ENCODE peak calls at places on chromosomes 3 and 15, in four cellular contexts. L is GM12878, R is SK-N-SH, D is HepG2. F is an unnamed sample.

GRCh38 chr3:73637042-73637441 is 12.3 kb upstream of the PDZRN3 start:
- DNase-seq in L (no peak), R (no peak), D (no peak), F (no peak)

GRCh38 chr3:156161172-156161571 is 40.8 kb downstream of the KCNAB1 start:
- DNase-seq in L (no peak), R (no peak), D (no peak), F (peak; percentile 55)

GRCh38 chr3:129318921-129319320 is 40.3 kb downstream of the HMCES start:
- DNase-seq in L (no peak), R (no peak), D (no peak), F (no peak)

GRCh38 chr15:60346653-60347052 is 51.1 kb downstream of the ANXA2 start:
- DNase-seq in L (no peak), R (no peak), D (no peak), F (no peak)

GRCh38 chr15:42584031-42584765 is 8.8 kb downstream of the STARD9 start:
- DNase-seq in L (no peak), R (no peak), D (peak; percentile 32), F (no peak)

GRCh38 chr3:107850681-107851080 is 240.2 kb downstream of the CD47 start:
- DNase-seq in L (no peak), R (no peak), D (peak; percentile 57), F (no peak)

GRCh38 chr3:195255176-195255500 is 15.8 kb downstream of the XXYLT1 start:
- DNase-seq in L (no peak), R (no peak), D (no peak), F (no peak)

GRCh38 chr3:187628169-187628568 is 42.0 kb downstream of the SST start:
- DNase-seq in L (no peak), R (no peak), D (no peak), F (no peak)

GRCh38 chr15:73753250-73754130 is at the start of gene INSYN1:
- DNase-seq in L (no peak), R (peak; percentile 80), D (no peak), F (peak; percentile 78)

GRCh38 chr3:82745544-82745943 is 984.1 kb upstream of the GBE1 start:
- DNase-seq in L (no peak), R (no peak), D (no peak), F (no peak)

GRCh38 chr15:68819451-68820204 is 1.1 kb downstream of the ANP32A start:
- DNase-seq in L (no peak), R (peak; percentile 56), D (peak; percentile 24), F (peak; percentile 29)

GRCh38 chr3:46763178-46763577 is 45.5 kb upstream of the PRSS50 start:
- DNase-seq in L (no peak), R (no peak), D (no peak), F (no peak)

GRCh38 chr3:77041756-77042155 is 1.9 kb downstream of the ROBO2 start:
- DNase-seq in L (no peak), R (no peak), D (no peak), F (no peak)

GRCh38 chr3:2110597-2111117 is 12.0 kb downstream of the CNTN4 start:
- DNase-seq in L (no peak), R (no peak), D (no peak), F (no peak)

GRCh38 chr3:50274371-50275104 is 4.3 kb upstream of the LSMEM2 start:
- DNase-seq in L (no peak), R (peak; percentile 83), D (peak; percentile 60), F (peak; percentile 76)

GRCh38 chr3:167700926-167701325 is 33.8 kb downstream of the PDCD10 start:
- DNase-seq in L (no peak), R (no peak), D (no peak), F (no peak)

GRCh38 chr3:52527732-52528595 is 5.7 kb downstream of the NT5DC2 start:
- DNase-seq in L (no peak), R (no peak), D (no peak), F (no peak)

GRCh38 chr3:29759021-29759359 is 478.1 kb downstream of the RBMS3 start:
- DNase-seq in L (no peak), R (no peak), D (no peak), F (no peak)

GRCh38 chr3:45568848-45569247 is 25.7 kb upstream of the LIMD1 start:
- DNase-seq in L (no peak), R (no peak), D (no peak), F (no peak)

GRCh38 chr3:11498646-11499045 is 145.1 kb downstream of the VGLL4 start:
- DNase-seq in L (no peak), R (no peak), D (peak; percentile 55), F (no peak)

GRCh38 chr3:102827386-102827785 is 392.6 kb downstream of the ZPLD1 start:
- DNase-seq in L (no peak), R (no peak), D (no peak), F (no peak)

GRCh38 chr3:197165890-197166289 is 132.5 kb downstream of the DLG1 start:
- DNase-seq in L (no peak), R (peak; percentile 60), D (no peak), F (no peak)

GRCh38 chr15:67843571-67844387 is 3.9 kb upstream of the RNU6-1 start:
- DNase-seq in L (no peak), R (no peak), D (peak; percentile 87), F (no peak)

GRCh38 chr3:76698136-76698535 is 341.8 kb upstream of the ROBO2 start:
- DNase-seq in L (no peak), R (no peak), D (no peak), F (no peak)

GRCh38 chr15:89817701-89818280 is 3.1 kb upstream of the ANPEP start:
- DNase-seq in L (no peak), R (no peak), D (no peak), F (no peak)

GRCh38 chr15:95290376-95290973 is 1040.0 kb upstream of the NR2F2 start:
- DNase-seq in L (no peak), R (no peak), D (no peak), F (no peak)

GRCh38 chr15:95295311-95295710 is 1035.2 kb upstream of the NR2F2 start:
- DNase-seq in L (no peak), R (no peak), D (no peak), F (no peak)

GRCh38 chr15:95295905-95296618 is 1034.4 kb upstream of the NR2F2 start:
- DNase-seq in L (no peak), R (no peak), D (no peak), F (no peak)

GRCh38 chr15:95292790-95293450 is 1037.6 kb upstream of the NR2F2 start:
- DNase-seq in L (no peak), R (no peak), D (no peak), F (no peak)

GRCh38 chr15:95291878-95292472 is 1038.5 kb upstream of the NR2F2 start:
- DNase-seq in L (no peak), R (peak; percentile 38), D (peak; percentile 28), F (peak; percentile 57)
- TF ChIP-seq FOXM1 in L (no peak), R (no peak), D (no peak), F (no peak)

GRCh38 chr15:70314652-70315051 is 216.9 kb upstream of the TLE3 start:
- DNase-seq in L (no peak), R (no peak), D (no peak), F (no peak)
- TF ChIP-seq FOXM1 in L (no peak), R (no peak), D (no peak), F (no peak)

GRCh38 chr3:64186667-64187064 is 38.6 kb downstream of the PRICKLE2 start:
- DNase-seq in L (no peak), R (no peak), D (no peak), F (no peak)
- TF ChIP-seq FOXM1 in L (no peak), R (no peak), D (no peak), F (no peak)

DNA sequence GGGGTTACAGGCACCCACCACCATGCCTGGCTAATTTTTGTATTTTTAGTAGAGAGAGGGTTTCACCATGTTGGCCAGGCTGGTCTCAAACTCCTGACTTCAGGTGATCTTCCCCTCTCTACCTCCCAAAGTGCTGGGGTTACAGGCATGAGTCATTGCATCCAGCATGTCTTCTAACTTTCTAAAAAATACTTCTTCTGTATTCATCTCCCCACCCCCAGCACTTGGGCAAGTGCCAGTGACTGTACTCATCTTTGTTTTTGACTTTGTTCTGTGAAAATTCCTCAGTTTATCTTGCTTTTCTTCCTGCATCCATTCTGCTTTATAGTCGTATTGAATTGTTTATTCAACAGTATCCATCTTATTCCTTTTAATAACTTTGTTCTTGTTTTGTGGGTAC is 47.6 kb downstream of the ARIH1 start:
- DNase-seq in L (no peak), R (no peak), D (no peak), F (no peak)
- TF ChIP-seq FOXM1 in L (no peak), R (no peak), D (no peak), F (no peak)

DNA sequence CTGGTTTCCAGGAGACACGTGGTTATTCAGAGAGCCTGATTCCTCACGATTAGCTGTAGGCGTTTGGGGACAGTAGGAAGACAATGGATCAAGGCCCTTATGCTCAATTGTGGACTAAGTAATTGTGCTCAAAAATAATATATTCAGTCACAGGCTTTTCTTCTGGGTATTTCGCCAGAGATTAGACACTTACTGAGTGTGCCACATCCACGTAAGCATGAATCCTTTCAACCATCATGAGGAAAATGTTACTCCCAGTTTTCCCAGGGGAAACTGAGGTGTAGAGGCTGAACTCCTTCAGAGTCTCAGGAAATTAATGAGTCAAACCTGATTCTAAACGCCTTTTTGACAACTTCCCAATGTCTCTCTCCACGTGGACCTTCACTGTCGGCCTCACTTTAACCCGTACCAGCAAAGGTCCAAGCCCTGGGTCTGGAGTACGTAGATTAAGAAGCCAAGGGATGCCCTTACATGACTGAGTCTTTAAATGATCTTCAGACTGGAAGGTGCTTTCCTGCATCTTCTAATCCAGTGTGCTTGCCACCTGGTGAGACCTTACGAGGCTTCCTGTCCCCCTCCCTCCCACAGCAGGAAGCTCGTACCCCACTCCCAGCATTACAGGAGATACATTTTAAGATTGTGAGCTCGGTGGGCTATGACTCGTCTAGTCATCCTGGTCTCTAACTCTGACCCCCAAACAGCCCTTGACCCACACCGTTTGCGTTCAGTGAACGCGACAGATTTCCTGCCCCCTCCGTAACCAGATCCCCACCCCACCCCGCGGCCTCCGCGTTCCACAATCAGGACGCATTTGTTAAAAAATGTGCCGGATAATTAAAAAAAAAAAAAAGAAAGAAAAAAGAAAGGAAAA is 1.7 kb downstream of the PKM start:
- DNase-seq in L (no peak), R (peak; percentile 24), D (no peak), F (no peak)
- TF ChIP-seq FOXM1 in L (no peak), R (no peak), D (no peak), F (no peak)

GRCh38 chr3:157428957-157429356 is 7.7 kb upstream of the PTX3 start:
- DNase-seq in L (no peak), R (no peak), D (no peak), F (no peak)

GRCh38 chr3:157427906-157428305 is 8.7 kb upstream of the PTX3 start:
- DNase-seq in L (no peak), R (no peak), D (no peak), F (no peak)

GRCh38 chr3:157429703-157430102 is 6.9 kb upstream of the PTX3 start:
- DNase-seq in L (no peak), R (no peak), D (no peak), F (no peak)
- TF ChIP-seq FOXM1 in L (no peak), R (no peak), D (no peak), F (no peak)

F was measured in HEK293T.